ENCODE peak calls at places on chromosomes 7 and 10, in ten cellular contexts. One of them, this sample, is unnamed.

GRCh38 chr10:31011017-31011659 is 20.5 kb downstream of the ZNF438 start:
- DNase-seq in WTC11: no peak
- DNase-seq in NCI-H1694 treated with DMSO at 0.1 percent for 48 hours: no peak
- DNase-seq in nucleus accumbens: no peak
- DNase-seq in heart right ventricle: no peak
- DNase-seq in MCF 10A: no peak
- DNase-seq in right lobe of liver: no peak
- DNase-seq in hippocampal formation: no peak
- DNase-seq in iris pigment epithelial cell: no peak
- DNase-seq in NCI-H1436: no peak
- DNase-seq in this sample: peak

GRCh38 chr10:128242641-128243040 is 116.4 kb upstream of the MKI67 start:
- DNase-seq in WTC11: peak
- DNase-seq in NCI-H1694 treated with DMSO at 0.1 percent for 48 hours: no peak
- DNase-seq in nucleus accumbens: no peak
- DNase-seq in heart right ventricle: no peak
- DNase-seq in MCF 10A: no peak
- DNase-seq in right lobe of liver: no peak
- DNase-seq in hippocampal formation: no peak
- DNase-seq in iris pigment epithelial cell: no peak
- DNase-seq in NCI-H1436: no peak
- DNase-seq in this sample: peak

GRCh38 chr7:33667261-33667660 is 238.1 kb upstream of the BMPER start:
- DNase-seq in WTC11: no peak
- DNase-seq in NCI-H1694 treated with DMSO at 0.1 percent for 48 hours: no peak
- DNase-seq in nucleus accumbens: no peak
- DNase-seq in heart right ventricle: no peak
- DNase-seq in MCF 10A: peak
- DNase-seq in right lobe of liver: no peak
- DNase-seq in hippocampal formation: no peak
- DNase-seq in iris pigment epithelial cell: no peak
- DNase-seq in NCI-H1436: no peak
- DNase-seq in this sample: peak

GRCh38 chr10:45373783-45374450 is at the start of gene ALOX5:
- DNase-seq in WTC11: peak
- DNase-seq in NCI-H1694 treated with DMSO at 0.1 percent for 48 hours: peak
- DNase-seq in nucleus accumbens: no peak
- DNase-seq in heart right ventricle: peak
- DNase-seq in MCF 10A: no peak
- DNase-seq in right lobe of liver: peak
- DNase-seq in hippocampal formation: no peak
- DNase-seq in iris pigment epithelial cell: no peak
- DNase-seq in NCI-H1436: no peak
- DNase-seq in this sample: no peak

GRCh38 chr10:18607503-18607902 is 43.9 kb downstream of the NSUN6 start:
- DNase-seq in WTC11: no peak
- DNase-seq in NCI-H1694 treated with DMSO at 0.1 percent for 48 hours: peak
- DNase-seq in nucleus accumbens: no peak
- DNase-seq in heart right ventricle: no peak
- DNase-seq in MCF 10A: peak
- DNase-seq in right lobe of liver: no peak
- DNase-seq in hippocampal formation: no peak
- DNase-seq in iris pigment epithelial cell: peak
- DNase-seq in NCI-H1436: peak
- DNase-seq in this sample: peak

GRCh38 chr10:71963756-71964668 is at the start of gene CHST3:
- DNase-seq in WTC11: peak
- DNase-seq in NCI-H1694 treated with DMSO at 0.1 percent for 48 hours: no peak
- DNase-seq in nucleus accumbens: peak
- DNase-seq in heart right ventricle: peak
- DNase-seq in MCF 10A: peak
- DNase-seq in right lobe of liver: peak
- DNase-seq in hippocampal formation: peak
- DNase-seq in iris pigment epithelial cell: peak
- DNase-seq in NCI-H1436: no peak
- DNase-seq in this sample: peak

GRCh38 chr7:152608656-152609055 is 67.3 kb downstream of the XRCC2 start:
- DNase-seq in WTC11: no peak
- DNase-seq in NCI-H1694 treated with DMSO at 0.1 percent for 48 hours: no peak
- DNase-seq in nucleus accumbens: no peak
- DNase-seq in heart right ventricle: no peak
- DNase-seq in MCF 10A: no peak
- DNase-seq in right lobe of liver: no peak
- DNase-seq in hippocampal formation: no peak
- DNase-seq in iris pigment epithelial cell: no peak
- DNase-seq in NCI-H1436: no peak
- DNase-seq in this sample: no peak

GRCh38 chr7:35259555-35259954 is 5.7 kb upstream of the TBX20 start:
- DNase-seq in WTC11: no peak
- DNase-seq in NCI-H1694 treated with DMSO at 0.1 percent for 48 hours: no peak
- DNase-seq in nucleus accumbens: no peak
- DNase-seq in heart right ventricle: no peak
- DNase-seq in MCF 10A: no peak
- DNase-seq in right lobe of liver: no peak
- DNase-seq in hippocampal formation: no peak
- DNase-seq in iris pigment epithelial cell: no peak
- DNase-seq in NCI-H1436: no peak
- DNase-seq in this sample: no peak

GRCh38 chr7:28093617-28094232 is 86.9 kb downstream of the JAZF1 start:
- DNase-seq in WTC11: peak
- DNase-seq in NCI-H1694 treated with DMSO at 0.1 percent for 48 hours: peak
- DNase-seq in nucleus accumbens: peak
- DNase-seq in heart right ventricle: peak
- DNase-seq in MCF 10A: peak
- DNase-seq in right lobe of liver: peak
- DNase-seq in hippocampal formation: no peak
- DNase-seq in iris pigment epithelial cell: peak
- DNase-seq in NCI-H1436: peak
- DNase-seq in this sample: peak

GRCh38 chr10:68261132-68261856 is 29.4 kb upstream of the ATOH7 start:
- DNase-seq in WTC11: no peak
- DNase-seq in NCI-H1694 treated with DMSO at 0.1 percent for 48 hours: no peak
- DNase-seq in nucleus accumbens: no peak
- DNase-seq in heart right ventricle: peak
- DNase-seq in MCF 10A: no peak
- DNase-seq in right lobe of liver: peak
- DNase-seq in hippocampal formation: no peak
- DNase-seq in iris pigment epithelial cell: no peak
- DNase-seq in NCI-H1436: no peak
- DNase-seq in this sample: peak

GRCh38 chr7:79290841-79291497 is 162.5 kb downstream of the MAGI2 start:
- DNase-seq in WTC11: no peak
- DNase-seq in NCI-H1694 treated with DMSO at 0.1 percent for 48 hours: no peak
- DNase-seq in nucleus accumbens: no peak
- DNase-seq in heart right ventricle: no peak
- DNase-seq in MCF 10A: peak
- DNase-seq in right lobe of liver: no peak
- DNase-seq in hippocampal formation: no peak
- DNase-seq in iris pigment epithelial cell: peak
- DNase-seq in NCI-H1436: no peak
- DNase-seq in this sample: peak

GRCh38 chr7:129990403-129991192 is 37.8 kb upstream of the UBE2H start:
- DNase-seq in WTC11: peak
- DNase-seq in NCI-H1694 treated with DMSO at 0.1 percent for 48 hours: no peak
- DNase-seq in nucleus accumbens: no peak
- DNase-seq in heart right ventricle: no peak
- DNase-seq in MCF 10A: no peak
- DNase-seq in right lobe of liver: peak
- DNase-seq in hippocampal formation: no peak
- DNase-seq in iris pigment epithelial cell: no peak
- DNase-seq in NCI-H1436: no peak
- DNase-seq in this sample: no peak

GRCh38 chr7:106807474-106807873 is 57.6 kb upstream of the PIK3CG start:
- DNase-seq in WTC11: no peak
- DNase-seq in NCI-H1694 treated with DMSO at 0.1 percent for 48 hours: no peak
- DNase-seq in nucleus accumbens: no peak
- DNase-seq in heart right ventricle: no peak
- DNase-seq in MCF 10A: no peak
- DNase-seq in right lobe of liver: no peak
- DNase-seq in hippocampal formation: no peak
- DNase-seq in iris pigment epithelial cell: no peak
- DNase-seq in NCI-H1436: no peak
- DNase-seq in this sample: no peak

GRCh38 chr10:95304976-95305375 is 14.2 kb upstream of the PDLIM1 start:
- DNase-seq in WTC11: no peak
- DNase-seq in NCI-H1694 treated with DMSO at 0.1 percent for 48 hours: no peak
- DNase-seq in nucleus accumbens: no peak
- DNase-seq in heart right ventricle: no peak
- DNase-seq in MCF 10A: no peak
- DNase-seq in right lobe of liver: no peak
- DNase-seq in hippocampal formation: no peak
- DNase-seq in iris pigment epithelial cell: no peak
- DNase-seq in NCI-H1436: no peak
- DNase-seq in this sample: no peak

GRCh38 chr7:8125680-8126444 is 136.1 kb downstream of the ICA1 start:
- DNase-seq in WTC11: no peak
- DNase-seq in NCI-H1694 treated with DMSO at 0.1 percent for 48 hours: no peak
- DNase-seq in nucleus accumbens: no peak
- DNase-seq in heart right ventricle: no peak
- DNase-seq in MCF 10A: no peak
- DNase-seq in right lobe of liver: no peak
- DNase-seq in hippocampal formation: no peak
- DNase-seq in iris pigment epithelial cell: no peak
- DNase-seq in NCI-H1436: no peak
- DNase-seq in this sample: peak

GRCh38 chr7:114502454-114503254 is 88.0 kb downstream of the FOXP2 start:
- DNase-seq in WTC11: no peak
- DNase-seq in NCI-H1694 treated with DMSO at 0.1 percent for 48 hours: no peak
- DNase-seq in nucleus accumbens: no peak
- DNase-seq in heart right ventricle: no peak
- DNase-seq in MCF 10A: peak
- DNase-seq in right lobe of liver: no peak
- DNase-seq in hippocampal formation: no peak
- DNase-seq in iris pigment epithelial cell: peak
- DNase-seq in NCI-H1436: no peak
- DNase-seq in this sample: peak

GRCh38 chr7:132065193-132065972 is 509.0 kb upstream of the PODXL start:
- DNase-seq in WTC11: no peak
- DNase-seq in NCI-H1694 treated with DMSO at 0.1 percent for 48 hours: no peak
- DNase-seq in nucleus accumbens: peak
- DNase-seq in heart right ventricle: no peak
- DNase-seq in MCF 10A: peak
- DNase-seq in right lobe of liver: no peak
- DNase-seq in hippocampal formation: peak
- DNase-seq in iris pigment epithelial cell: peak
- DNase-seq in NCI-H1436: no peak
- DNase-seq in this sample: peak

GRCh38 chr7:112067205-112067604 is 139.0 kb downstream of the DOCK4 start:
- DNase-seq in WTC11: no peak
- DNase-seq in NCI-H1694 treated with DMSO at 0.1 percent for 48 hours: no peak
- DNase-seq in nucleus accumbens: no peak
- DNase-seq in heart right ventricle: no peak
- DNase-seq in MCF 10A: no peak
- DNase-seq in right lobe of liver: no peak
- DNase-seq in hippocampal formation: no peak
- DNase-seq in iris pigment epithelial cell: no peak
- DNase-seq in NCI-H1436: no peak
- DNase-seq in this sample: no peak

GRCh38 chr10:73252445-73253225 is at the start of gene MRPS16:
- DNase-seq in WTC11: peak
- DNase-seq in NCI-H1694 treated with DMSO at 0.1 percent for 48 hours: peak
- DNase-seq in nucleus accumbens: peak
- DNase-seq in heart right ventricle: peak
- DNase-seq in MCF 10A: peak
- DNase-seq in right lobe of liver: peak
- DNase-seq in hippocampal formation: peak
- DNase-seq in iris pigment epithelial cell: peak
- DNase-seq in NCI-H1436: peak
- DNase-seq in this sample: peak

GRCh38 chr7:104142147-104142546 is 65.7 kb downstream of the ORC5 start:
- DNase-seq in WTC11: no peak
- DNase-seq in NCI-H1694 treated with DMSO at 0.1 percent for 48 hours: no peak
- DNase-seq in nucleus accumbens: no peak
- DNase-seq in heart right ventricle: no peak
- DNase-seq in MCF 10A: no peak
- DNase-seq in right lobe of liver: no peak
- DNase-seq in hippocampal formation: no peak
- DNase-seq in iris pigment epithelial cell: no peak
- DNase-seq in NCI-H1436: no peak
- DNase-seq in this sample: no peak

GRCh38 chr10:130807721-130808120 is 503.8 kb downstream of the TCERG1L start:
- DNase-seq in WTC11: no peak
- DNase-seq in NCI-H1694 treated with DMSO at 0.1 percent for 48 hours: no peak
- DNase-seq in nucleus accumbens: no peak
- DNase-seq in heart right ventricle: no peak
- DNase-seq in MCF 10A: no peak
- DNase-seq in right lobe of liver: no peak
- DNase-seq in hippocampal formation: no peak
- DNase-seq in iris pigment epithelial cell: no peak
- DNase-seq in NCI-H1436: no peak
- DNase-seq in this sample: no peak

GRCh38 chr7:95469187-95469586 is 16.6 kb upstream of the ASB4 start:
- DNase-seq in WTC11: no peak
- DNase-seq in NCI-H1694 treated with DMSO at 0.1 percent for 48 hours: no peak
- DNase-seq in nucleus accumbens: no peak
- DNase-seq in heart right ventricle: no peak
- DNase-seq in MCF 10A: no peak
- DNase-seq in right lobe of liver: no peak
- DNase-seq in hippocampal formation: no peak
- DNase-seq in iris pigment epithelial cell: peak
- DNase-seq in NCI-H1436: no peak
- DNase-seq in this sample: no peak

GRCh38 chr7:91634485-91635177 is 245.9 kb downstream of the MTERF1 start:
- DNase-seq in WTC11: no peak
- DNase-seq in NCI-H1694 treated with DMSO at 0.1 percent for 48 hours: no peak
- DNase-seq in nucleus accumbens: no peak
- DNase-seq in heart right ventricle: no peak
- DNase-seq in MCF 10A: no peak
- DNase-seq in right lobe of liver: no peak
- DNase-seq in hippocampal formation: no peak
- DNase-seq in iris pigment epithelial cell: no peak
- DNase-seq in NCI-H1436: peak
- DNase-seq in this sample: no peak

GRCh38 chr10:100656479-100656878 is 88.9 kb upstream of the PAX2 start:
- DNase-seq in WTC11: peak
- DNase-seq in NCI-H1694 treated with DMSO at 0.1 percent for 48 hours: peak
- DNase-seq in nucleus accumbens: no peak
- DNase-seq in heart right ventricle: no peak
- DNase-seq in MCF 10A: peak
- DNase-seq in right lobe of liver: no peak
- DNase-seq in hippocampal formation: no peak
- DNase-seq in iris pigment epithelial cell: peak
- DNase-seq in NCI-H1436: no peak
- DNase-seq in this sample: no peak

GRCh38 chr10:110788620-110789385 is 82.9 kb upstream of the PDCD4 start:
- DNase-seq in WTC11: no peak
- DNase-seq in NCI-H1694 treated with DMSO at 0.1 percent for 48 hours: peak
- DNase-seq in nucleus accumbens: no peak
- DNase-seq in heart right ventricle: no peak
- DNase-seq in MCF 10A: no peak
- DNase-seq in right lobe of liver: no peak
- DNase-seq in hippocampal formation: no peak
- DNase-seq in iris pigment epithelial cell: no peak
- DNase-seq in NCI-H1436: no peak
- DNase-seq in this sample: no peak

GRCh38 chr7:391411-391951 is 101.5 kb downstream of the FOXL3 start:
- DNase-seq in WTC11: no peak
- DNase-seq in NCI-H1694 treated with DMSO at 0.1 percent for 48 hours: peak
- DNase-seq in nucleus accumbens: no peak
- DNase-seq in heart right ventricle: no peak
- DNase-seq in MCF 10A: no peak
- DNase-seq in right lobe of liver: peak
- DNase-seq in hippocampal formation: no peak
- DNase-seq in iris pigment epithelial cell: no peak
- DNase-seq in NCI-H1436: no peak
- DNase-seq in this sample: no peak

GRCh38 chr10:84523509-84523908 is 195.1 kb downstream of the CCSER2 start:
- DNase-seq in WTC11: no peak
- DNase-seq in NCI-H1694 treated with DMSO at 0.1 percent for 48 hours: no peak
- DNase-seq in nucleus accumbens: no peak
- DNase-seq in heart right ventricle: no peak
- DNase-seq in MCF 10A: no peak
- DNase-seq in right lobe of liver: no peak
- DNase-seq in hippocampal formation: no peak
- DNase-seq in iris pigment epithelial cell: no peak
- DNase-seq in NCI-H1436: no peak
- DNase-seq in this sample: no peak

GRCh38 chr7:81299272-81299671 is 380.4 kb upstream of the SEMA3C start:
- DNase-seq in WTC11: no peak
- DNase-seq in NCI-H1694 treated with DMSO at 0.1 percent for 48 hours: no peak
- DNase-seq in nucleus accumbens: no peak
- DNase-seq in heart right ventricle: no peak
- DNase-seq in MCF 10A: peak
- DNase-seq in right lobe of liver: no peak
- DNase-seq in hippocampal formation: no peak
- DNase-seq in iris pigment epithelial cell: peak
- DNase-seq in NCI-H1436: no peak
- DNase-seq in this sample: peak